ENCODE peak calls at places on chromosomes 4 and X, in ten cellular contexts. One of them, this sample, is unnamed.

GRCh38 chr4:28788929-28789490 is 1928.4 kb downstream of the STIM2 start:
- DNase-seq in IMR-90: no peak
- DNase-seq in kidney epithelial cell: no peak
- DNase-seq in CD8-positive, alpha-beta T cell: no peak
- DNase-seq in tibial nerve: no peak
- DNase-seq in heart right ventricle: no peak
- DNase-seq in fibroblast of mammary gland: no peak
- DNase-seq in left lung: no peak
- DNase-seq in foreskin fibroblast: no peak
- DNase-seq in SK-N-SH: peak
- DNase-seq in this sample: no peak

GRCh38 chr4:105965183-105965800 is 70.0 kb downstream of the NPNT start:
- DNase-seq in kidney epithelial cell: no peak
- DNase-seq in foreskin fibroblast: no peak
- DNase-seq in tibial nerve: no peak
- DNase-seq in left lung: no peak
- DNase-seq in heart right ventricle: no peak
- DNase-seq in fibroblast of mammary gland: no peak
- DNase-seq in SK-N-SH: no peak
- DNase-seq in IMR-90: no peak
- DNase-seq in CD8-positive, alpha-beta T cell: no peak
- DNase-seq in this sample: no peak

GRCh38 chrX:46260502-46260901 is 284.7 kb downstream of the ZNF674 start:
- DNase-seq in kidney epithelial cell: no peak
- DNase-seq in CD8-positive, alpha-beta T cell: no peak
- DNase-seq in IMR-90: no peak
- DNase-seq in SK-N-SH: no peak
- DNase-seq in fibroblast of mammary gland: no peak
- DNase-seq in tibial nerve: no peak
- DNase-seq in left lung: no peak
- DNase-seq in heart right ventricle: no peak
- DNase-seq in foreskin fibroblast: no peak
- DNase-seq in this sample: no peak

GRCh38 chr4:155342142-155342541 is 34.6 kb downstream of the MAP9 start:
- DNase-seq in IMR-90: peak
- DNase-seq in fibroblast of mammary gland: peak
- DNase-seq in foreskin fibroblast: peak
- DNase-seq in tibial nerve: no peak
- DNase-seq in CD8-positive, alpha-beta T cell: no peak
- DNase-seq in left lung: no peak
- DNase-seq in heart right ventricle: no peak
- DNase-seq in SK-N-SH: no peak
- DNase-seq in kidney epithelial cell: peak
- DNase-seq in this sample: no peak

GRCh38 chrX:121128946-121129345 is 81.5 kb downstream of the GLUD2 start:
- DNase-seq in fibroblast of mammary gland: no peak
- DNase-seq in kidney epithelial cell: no peak
- DNase-seq in left lung: no peak
- DNase-seq in heart right ventricle: no peak
- DNase-seq in foreskin fibroblast: no peak
- DNase-seq in IMR-90: no peak
- DNase-seq in CD8-positive, alpha-beta T cell: no peak
- DNase-seq in tibial nerve: no peak
- DNase-seq in SK-N-SH: no peak
- DNase-seq in this sample: no peak

GRCh38 chr4:8457646-8458045 is 17.1 kb downstream of the TRMT44 start:
- DNase-seq in kidney epithelial cell: no peak
- DNase-seq in tibial nerve: no peak
- DNase-seq in left lung: no peak
- DNase-seq in CD8-positive, alpha-beta T cell: no peak
- DNase-seq in foreskin fibroblast: no peak
- DNase-seq in heart right ventricle: no peak
- DNase-seq in IMR-90: no peak
- DNase-seq in SK-N-SH: no peak
- DNase-seq in fibroblast of mammary gland: no peak
- DNase-seq in this sample: no peak

GRCh38 chrX:138885886-138886285 is 174.4 kb upstream of the FGF13 start:
- DNase-seq in heart right ventricle: no peak
- DNase-seq in fibroblast of mammary gland: peak
- DNase-seq in IMR-90: no peak
- DNase-seq in left lung: no peak
- DNase-seq in foreskin fibroblast: no peak
- DNase-seq in kidney epithelial cell: no peak
- DNase-seq in CD8-positive, alpha-beta T cell: no peak
- DNase-seq in SK-N-SH: no peak
- DNase-seq in tibial nerve: no peak
- DNase-seq in this sample: no peak

GRCh38 chr4:74334636-74335035 is 26.4 kb downstream of the EPGN start:
- DNase-seq in fibroblast of mammary gland: no peak
- DNase-seq in kidney epithelial cell: no peak
- DNase-seq in tibial nerve: no peak
- DNase-seq in CD8-positive, alpha-beta T cell: no peak
- DNase-seq in IMR-90: no peak
- DNase-seq in heart right ventricle: no peak
- DNase-seq in left lung: no peak
- DNase-seq in SK-N-SH: no peak
- DNase-seq in foreskin fibroblast: no peak
- DNase-seq in this sample: no peak

GRCh38 chrX:114344756-114345155 is 239.1 kb upstream of the HTR2C start:
- DNase-seq in foreskin fibroblast: peak
- DNase-seq in SK-N-SH: peak
- DNase-seq in IMR-90: peak
- DNase-seq in left lung: no peak
- DNase-seq in tibial nerve: no peak
- DNase-seq in kidney epithelial cell: peak
- DNase-seq in CD8-positive, alpha-beta T cell: no peak
- DNase-seq in heart right ventricle: no peak
- DNase-seq in fibroblast of mammary gland: peak
- DNase-seq in this sample: no peak

GRCh38 chrX:68420559-68420958 is 12.7 kb downstream of the OPHN1 start:
- DNase-seq in CD8-positive, alpha-beta T cell: no peak
- DNase-seq in foreskin fibroblast: no peak
- DNase-seq in fibroblast of mammary gland: no peak
- DNase-seq in tibial nerve: no peak
- DNase-seq in kidney epithelial cell: no peak
- DNase-seq in SK-N-SH: no peak
- DNase-seq in heart right ventricle: no peak
- DNase-seq in left lung: no peak
- DNase-seq in IMR-90: peak
- DNase-seq in this sample: no peak

DNA sequence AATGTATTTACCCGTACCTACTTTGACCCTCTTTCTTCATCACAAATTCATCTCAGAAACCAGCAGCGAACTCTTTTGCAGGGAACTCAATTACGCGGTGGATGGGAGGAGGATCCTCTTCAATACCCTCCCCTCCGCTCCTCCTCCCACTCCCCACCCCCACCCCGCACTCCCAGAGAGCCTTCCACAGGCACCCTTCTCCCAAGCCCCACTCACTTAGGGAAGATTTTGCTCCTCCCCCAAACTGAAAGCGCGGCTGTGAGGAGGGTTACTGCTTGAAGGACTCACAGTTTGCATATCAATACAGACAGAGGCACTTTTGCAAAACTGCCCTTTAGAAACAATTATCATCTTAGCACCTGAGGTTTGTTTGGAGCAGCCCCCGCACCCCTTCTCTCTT is 955 bp upstream of the IL1RAPL1 start:
- DNase-seq in IMR-90: peak
- DNase-seq in tibial nerve: no peak
- DNase-seq in left lung: no peak
- DNase-seq in SK-N-SH: no peak
- DNase-seq in fibroblast of mammary gland: no peak
- DNase-seq in foreskin fibroblast: no peak
- DNase-seq in kidney epithelial cell: no peak
- DNase-seq in heart right ventricle: peak
- DNase-seq in CD8-positive, alpha-beta T cell: no peak
- DNase-seq in this sample: no peak
- H3K4me3 ChIP-seq in IMR-90: peak
- H3K4me3 ChIP-seq in tibial nerve: peak
- H3K4me3 ChIP-seq in left lung: no peak
- H3K4me3 ChIP-seq in SK-N-SH: no peak
- H3K4me3 ChIP-seq in fibroblast of mammary gland: no peak
- H3K4me3 ChIP-seq in foreskin fibroblast: no peak
- H3K4me3 ChIP-seq in kidney epithelial cell: peak
- H3K4me3 ChIP-seq in heart right ventricle: peak
- H3K4me3 ChIP-seq in CD8-positive, alpha-beta T cell: no peak
- H3K4me3 ChIP-seq in this sample: no peak

GRCh38 chr4:143184503-143185252 is at the start of gene USP38:
- DNase-seq in foreskin fibroblast: peak
- DNase-seq in kidney epithelial cell: peak
- DNase-seq in IMR-90: peak
- DNase-seq in fibroblast of mammary gland: peak
- DNase-seq in tibial nerve: peak
- DNase-seq in heart right ventricle: peak
- DNase-seq in CD8-positive, alpha-beta T cell: peak
- DNase-seq in SK-N-SH: peak
- DNase-seq in left lung: peak
- DNase-seq in this sample: peak
- TF ChIP-seq CTCF in foreskin fibroblast: no peak
- TF ChIP-seq CTCF in kidney epithelial cell: peak
- TF ChIP-seq CTCF in IMR-90: peak
- TF ChIP-seq CTCF in fibroblast of mammary gland: no peak
- TF ChIP-seq CTCF in tibial nerve: no peak
- TF ChIP-seq CTCF in heart right ventricle: peak
- TF ChIP-seq CTCF in CD8-positive, alpha-beta T cell: no peak
- TF ChIP-seq CTCF in SK-N-SH: peak
- TF ChIP-seq CTCF in left lung: no peak
- TF ChIP-seq CTCF in this sample: no peak

GRCh38 chr4:180057198-180057821 is 2185.9 kb upstream of the TENM3 start:
- DNase-seq in kidney epithelial cell: no peak
- DNase-seq in left lung: no peak
- DNase-seq in CD8-positive, alpha-beta T cell: no peak
- DNase-seq in heart right ventricle: no peak
- DNase-seq in IMR-90: no peak
- DNase-seq in tibial nerve: no peak
- DNase-seq in SK-N-SH: peak
- DNase-seq in fibroblast of mammary gland: no peak
- DNase-seq in foreskin fibroblast: no peak
- DNase-seq in this sample: no peak

GRCh38 chr4:180058731-180059215 is 2184.4 kb upstream of the TENM3 start:
- DNase-seq in heart right ventricle: peak
- DNase-seq in SK-N-SH: peak
- DNase-seq in fibroblast of mammary gland: peak
- DNase-seq in left lung: peak
- DNase-seq in IMR-90: peak
- DNase-seq in tibial nerve: no peak
- DNase-seq in kidney epithelial cell: no peak
- DNase-seq in CD8-positive, alpha-beta T cell: no peak
- DNase-seq in foreskin fibroblast: no peak
- DNase-seq in this sample: no peak

GRCh38 chr4:180060159-180060889 is 2182.9 kb upstream of the TENM3 start:
- DNase-seq in fibroblast of mammary gland: peak
- DNase-seq in heart right ventricle: no peak
- DNase-seq in SK-N-SH: peak
- DNase-seq in tibial nerve: no peak
- DNase-seq in kidney epithelial cell: no peak
- DNase-seq in IMR-90: peak
- DNase-seq in CD8-positive, alpha-beta T cell: no peak
- DNase-seq in left lung: no peak
- DNase-seq in foreskin fibroblast: no peak
- DNase-seq in this sample: no peak

GRCh38 chr4:180059216-180059881 is 2183.9 kb upstream of the TENM3 start:
- DNase-seq in heart right ventricle: no peak
- DNase-seq in foreskin fibroblast: no peak
- DNase-seq in fibroblast of mammary gland: no peak
- DNase-seq in IMR-90: no peak
- DNase-seq in tibial nerve: no peak
- DNase-seq in SK-N-SH: peak
- DNase-seq in kidney epithelial cell: no peak
- DNase-seq in left lung: no peak
- DNase-seq in CD8-positive, alpha-beta T cell: no peak
- DNase-seq in this sample: no peak

DNA sequence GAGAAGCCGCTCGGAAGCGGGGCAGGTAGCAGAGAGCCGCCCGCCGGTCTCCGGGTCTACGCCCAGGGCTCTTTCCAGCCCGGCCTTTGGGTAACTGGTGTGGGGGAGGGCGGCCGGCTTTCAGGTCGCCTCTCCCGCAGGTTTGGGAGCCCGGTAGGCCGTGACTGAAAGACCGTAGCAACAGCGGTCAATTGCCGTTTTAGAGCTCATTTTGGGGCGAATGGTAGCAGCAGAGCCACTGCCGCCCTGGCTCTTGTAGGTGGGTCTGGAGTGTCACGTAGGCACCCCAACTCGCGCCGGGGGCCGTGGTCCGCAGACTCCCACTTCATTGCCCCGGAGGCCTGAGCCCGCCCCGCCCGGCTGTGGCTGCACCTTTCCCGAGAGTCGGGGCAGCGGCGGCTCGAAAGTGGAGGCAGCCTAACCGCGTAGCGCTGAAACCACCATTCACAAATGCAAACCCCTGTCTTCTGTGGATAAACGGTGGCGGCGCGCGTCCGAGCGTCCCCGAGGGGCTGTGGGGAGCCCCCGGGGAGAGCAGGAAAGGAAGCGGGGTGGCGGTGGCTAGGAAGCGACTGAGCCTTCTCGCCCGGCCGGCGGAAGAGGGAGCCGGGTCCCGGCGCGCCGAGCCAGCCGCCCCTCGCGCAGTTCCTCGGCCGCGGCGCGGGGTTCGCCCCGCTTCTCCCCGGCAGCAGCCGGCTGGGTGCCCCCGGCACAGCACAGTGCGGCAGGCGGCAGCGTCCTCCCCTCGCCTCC is 2185.1 kb upstream of the TENM3 start:
- DNase-seq in foreskin fibroblast: no peak
- DNase-seq in left lung: no peak
- DNase-seq in CD8-positive, alpha-beta T cell: no peak
- DNase-seq in IMR-90: no peak
- DNase-seq in fibroblast of mammary gland: peak
- DNase-seq in heart right ventricle: peak
- DNase-seq in tibial nerve: no peak
- DNase-seq in kidney epithelial cell: no peak
- DNase-seq in SK-N-SH: peak
- DNase-seq in this sample: no peak
- H3K4me3 ChIP-seq in foreskin fibroblast: peak
- H3K4me3 ChIP-seq in left lung: peak
- H3K4me3 ChIP-seq in CD8-positive, alpha-beta T cell: no peak
- H3K4me3 ChIP-seq in IMR-90: peak
- H3K4me3 ChIP-seq in fibroblast of mammary gland: peak
- H3K4me3 ChIP-seq in heart right ventricle: peak
- H3K4me3 ChIP-seq in tibial nerve: peak
- H3K4me3 ChIP-seq in kidney epithelial cell: peak
- H3K4me3 ChIP-seq in SK-N-SH: peak
- H3K4me3 ChIP-seq in this sample: peak

DNA sequence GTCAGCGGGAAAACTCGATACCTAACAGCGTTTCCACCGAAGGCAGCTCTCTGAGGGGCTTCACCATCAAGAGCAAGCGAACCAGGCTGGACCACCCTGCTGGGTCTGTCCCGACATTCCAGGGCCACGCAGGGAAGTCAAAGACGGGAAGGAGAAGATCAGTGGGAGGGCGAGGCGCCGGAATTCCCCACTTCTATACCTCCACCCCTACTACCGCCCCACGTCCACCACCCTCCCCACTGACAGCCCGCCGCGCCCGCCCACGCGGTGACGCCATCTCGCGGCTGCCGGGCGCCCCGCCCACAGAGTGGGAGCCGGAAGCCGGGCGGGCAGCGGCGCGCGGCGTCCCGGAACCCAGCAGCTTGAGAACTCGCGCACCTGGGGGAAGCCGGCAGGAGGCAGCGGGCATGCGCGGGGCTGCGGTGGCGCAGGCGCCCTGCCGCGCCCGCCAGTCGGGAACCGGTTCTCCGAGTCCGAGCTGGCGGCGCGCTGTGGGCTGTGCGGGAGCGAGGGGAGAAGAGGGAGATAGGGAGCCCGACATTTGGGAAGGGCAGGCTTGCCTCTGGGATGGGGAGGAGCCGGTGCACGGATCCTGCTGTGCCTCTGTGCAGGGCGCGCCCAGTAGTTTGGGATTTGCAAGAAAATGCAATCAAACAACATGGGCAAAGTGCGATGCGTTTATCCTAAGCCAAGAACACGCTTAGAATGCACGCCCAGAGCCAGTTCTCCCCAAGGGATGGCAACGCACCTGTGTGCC is 3.2 kb upstream of the STIM2 start:
- DNase-seq in heart right ventricle: peak
- DNase-seq in fibroblast of mammary gland: peak
- DNase-seq in kidney epithelial cell: peak
- DNase-seq in tibial nerve: peak
- DNase-seq in foreskin fibroblast: peak
- DNase-seq in left lung: peak
- DNase-seq in SK-N-SH: peak
- DNase-seq in CD8-positive, alpha-beta T cell: peak
- DNase-seq in IMR-90: peak
- DNase-seq in this sample: peak
- TF ChIP-seq CTCF in heart right ventricle: no peak
- TF ChIP-seq CTCF in fibroblast of mammary gland: no peak
- TF ChIP-seq CTCF in kidney epithelial cell: no peak
- TF ChIP-seq CTCF in tibial nerve: peak
- TF ChIP-seq CTCF in foreskin fibroblast: no peak
- TF ChIP-seq CTCF in left lung: no peak
- TF ChIP-seq CTCF in SK-N-SH: no peak
- TF ChIP-seq CTCF in CD8-positive, alpha-beta T cell: no peak
- TF ChIP-seq CTCF in IMR-90: no peak
- TF ChIP-seq CTCF in this sample: no peak

This sample was measured in AG09309.